ENCODE peak calls at places on chromosomes 2 and 18, in five cellular contexts. A, S, R, K and Q are unnamed samples.

GRCh38 chr2:45973426-45973825 is 322.0 kb downstream of the PRKCE start:
- DNase-seq in S (no peak), R (no peak), A (no peak), K (no peak), Q (peak)

GRCh38 chr2:112033600-112033999 is 21.5 kb upstream of the TMEM87B start:
- DNase-seq in S (no peak), A (no peak), R (no peak), K (no peak), Q (no peak)

GRCh38 chr2:60811491-60812370 is 55.7 kb downstream of the PAPOLG start:
- DNase-seq in K (no peak), S (no peak), A (peak), R (no peak), Q (no peak)

GRCh38 chr2:236749346-236749745 is 179.7 kb downstream of the ACKR3 start:
- DNase-seq in R (no peak), A (peak), K (no peak), S (peak), Q (no peak)

GRCh38 chr2:26235089-26235488 is 9.3 kb downstream of the HADHA start:
- DNase-seq in R (no peak), K (no peak), S (no peak), A (peak), Q (no peak)

GRCh38 chr18:68596016-68596415 is 118.9 kb downstream of the TMX3 start:
- DNase-seq in S (no peak), A (no peak), R (no peak), K (no peak), Q (no peak)

GRCh38 chr2:123091471-123091870 is 933.6 kb upstream of the CNTNAP5 start:
- DNase-seq in A (no peak), R (no peak), K (no peak), S (no peak), Q (no peak)

GRCh38 chr2:29281585-29281984 is 166.4 kb downstream of the CLIP4 start:
- DNase-seq in S (no peak), K (no peak), R (no peak), A (no peak), Q (no peak)

GRCh38 chr2:200913654-200914053 is 24.5 kb downstream of the NIF3L1 start:
- DNase-seq in S (peak), A (no peak), K (no peak), R (no peak), Q (no peak)

GRCh38 chr2:29895296-29895695 is 26.1 kb downstream of the ALK start:
- DNase-seq in R (no peak), S (no peak), K (no peak), A (no peak), Q (no peak)

GRCh38 chr18:2855560-2856350 is 8.9 kb downstream of the EMILIN2 start:
- DNase-seq in K (no peak), S (no peak), R (peak), A (peak), Q (no peak)

GRCh38 chr2:39431592-39432316 is 5.3 kb downstream of the MAP4K3 start:
- DNase-seq in K (no peak), A (no peak), S (no peak), R (no peak), Q (no peak)

GRCh38 chr2:12330916-12331315 is 385.8 kb upstream of the TRIB2 start:
- DNase-seq in A (no peak), R (no peak), S (peak), K (no peak), Q (no peak)

GRCh38 chr18:35786359-35787042 is 186.0 kb upstream of the RMP24 start:
- DNase-seq in R (no peak), S (no peak), A (no peak), K (no peak), Q (no peak)

GRCh38 chr2:240954436-240955305 is 43.7 kb upstream of the SNED1 start:
- DNase-seq in R (no peak), K (no peak), A (no peak), S (no peak), Q (no peak)

GRCh38 chr2:11680181-11680900 is 10.3 kb upstream of the NTSR2 start:
- DNase-seq in S (no peak), K (no peak), A (peak), R (no peak), Q (no peak)

GRCh38 chr2:178271629-178272333 is 77.5 kb downstream of the OSBPL6 start:
- DNase-seq in R (no peak), A (no peak), S (peak), K (no peak), Q (no peak)

GRCh38 chr18:14074187-14074586 is 58.0 kb downstream of the ZNF519 start:
- DNase-seq in K (no peak), R (no peak), A (no peak), S (no peak), Q (no peak)

GRCh38 chr2:112705576-112705975 is 15.2 kb upstream of the NT5DC4 start:
- DNase-seq in R (no peak), A (no peak), K (no peak), S (no peak), Q (no peak)

GRCh38 chr2:163604941-163605555 is 130.8 kb downstream of the FIGN start:
- DNase-seq in R (no peak), A (no peak), S (peak), K (no peak), Q (no peak)

GRCh38 chr18:46623541-46623940 is 33.5 kb downstream of the LOXHD1 start:
- DNase-seq in R (peak), A (no peak), S (peak), K (peak), Q (no peak)

GRCh38 chr2:170714156-170715061 is 728 bp upstream of the SP5 start:
- DNase-seq in R (peak), A (peak), K (no peak), S (peak), Q (peak)

GRCh38 chr2:145617906-145618305 is 1098.0 kb upstream of the ZEB2 start:
- DNase-seq in K (no peak), R (no peak), S (peak), A (no peak), Q (no peak)

GRCh38 chr2:171963198-171963597 is 36.6 kb upstream of the METAP1D start:
- DNase-seq in R (no peak), S (no peak), K (no peak), A (no peak), Q (no peak)

GRCh38 chr2:112481050-112481527 is 867 bp upstream of the TTL start:
- DNase-seq in S (peak), K (peak), A (peak), R (peak), Q (peak)

GRCh38 chr2:216002693-216003092 is 10.7 kb downstream of the MREG start:
- DNase-seq in R (no peak), S (no peak), K (no peak), A (no peak), Q (no peak)

GRCh38 chr2:229348135-229348534 is 77.0 kb upstream of the PID1 start:
- DNase-seq in R (no peak), A (no peak), S (peak), K (no peak), Q (no peak)

GRCh38 chr2:203673933-203674332 is 32.5 kb upstream of the CD28 start:
- DNase-seq in R (peak), S (peak), K (peak), A (no peak), Q (peak)

GRCh38 chr2:241948299-241948897 is 78.9 kb downstream of the RTP5 start:
- DNase-seq in A (no peak), K (no peak), R (no peak), S (no peak), Q (no peak)

GRCh38 chr18:62763101-62763521 is 47.8 kb downstream of the PHLPP1 start:
- DNase-seq in A (peak), R (no peak), S (no peak), K (no peak), Q (no peak)

GRCh38 chr2:173226899-173227692 is 127.6 kb upstream of the CDCA7 start:
- DNase-seq in A (peak), R (no peak), K (no peak), S (no peak), Q (no peak)